ENCODE peak calls at places on chromosome 2, in eight cellular contexts. H is activated CD4-positive, alpha-beta T cell treated with anti-CD3 and anti-CD28 coated beads, Interleukin-2, amount 50 U/mL, for 1 hour; U is GM10248; M is NCI-H345; L is KBM-7; N is stimulated activated naive CD8-positive, alpha-beta T cell treated with anti-CD3 and anti-CD28 coated beads, Interleukin-15, amount 100 ng/mL, for 72 hours; P is GDM1; O is GM12865. W is an unnamed sample.
A peak's percentile ranks its signal among the peaks of the same experiment; 100 is the strongest.

GRCh38 chr2:199932312-199932855 is 21.3 kb downstream of the C2orf69 start:
- DNase-seq in O (no peak), U (no peak), N (no peak), L (no peak), M (no peak), P (no peak), H (no peak), W (peak; percentile 3)

GRCh38 chr2:15747172-15747550 is 155.5 kb downstream of the DDX1 start:
- DNase-seq in L (no peak), P (no peak), H (no peak), O (no peak), U (no peak), M (no peak), N (no peak), W (no peak)

GRCh38 chr2:174577967-174578589 is 19.5 kb downstream of the WIPF1 start:
- DNase-seq in H (peak; percentile 58), U (no peak), O (peak; percentile 72), N (peak; percentile 57), P (no peak), M (no peak), L (peak; percentile 72), W (peak; percentile 25)

GRCh38 chr2:203893386-203893785 is 25.8 kb downstream of the CTLA4 start:
- DNase-seq in O (no peak), U (no peak), P (no peak), L (no peak), N (no peak), H (no peak), M (no peak), W (no peak)

GRCh38 chr2:237474511-237474911 is 12.5 kb upstream of the MLPH start:
- DNase-seq in L (no peak), P (no peak), U (no peak), O (no peak), M (no peak), N (no peak), H (no peak), W (peak; percentile 34)

GRCh38 chr2:134917958-134918517 is 584 bp upstream of the CCNT2 start:
- DNase-seq in P (no peak), L (peak; percentile 95), H (peak; percentile 85), N (peak; percentile 95), O (peak; percentile 96), M (peak; percentile 98), U (no peak), W (no peak)

GRCh38 chr2:64950226-64951160 is 38.7 kb upstream of the SLC1A4 start:
- DNase-seq in H (no peak), L (no peak), M (no peak), P (no peak), U (no peak), N (no peak), O (peak; percentile 69), W (no peak)

GRCh38 chr2:159226608-159227007 is 59.9 kb downstream of the WDSUB1 start:
- DNase-seq in U (no peak), L (no peak), O (no peak), P (no peak), H (no peak), N (no peak), M (no peak), W (peak; percentile 16)

GRCh38 chr2:25685030-25685429 is 11.7 kb upstream of the DTNB start:
- DNase-seq in L (no peak), N (no peak), P (no peak), H (no peak), U (no peak), M (no peak), O (no peak), W (no peak)

GRCh38 chr2:157056200-157056676 is 201.3 kb upstream of the GALNT5 start:
- DNase-seq in O (no peak), H (no peak), U (no peak), P (no peak), M (no peak), N (no peak), L (no peak), W (no peak)

GRCh38 chr2:37387143-37387835 is 42.9 kb downstream of the QPCT start:
- DNase-seq in U (no peak), M (no peak), L (no peak), O (no peak), H (no peak), P (no peak), N (no peak), W (no peak)

GRCh38 chr2:240139011-240139441 is 1.4 kb downstream of the OTOS start:
- DNase-seq in P (no peak), U (no peak), H (no peak), M (no peak), L (no peak), O (no peak), N (no peak), W (no peak)

GRCh38 chr2:108937367-108938017 is 51.5 kb downstream of the EDAR start:
- DNase-seq in N (no peak), L (no peak), H (no peak), M (no peak), P (no peak), U (no peak), O (no peak), W (no peak)

GRCh38 chr2:229372207-229372606 is 101.1 kb upstream of the PID1 start:
- DNase-seq in P (no peak), N (no peak), U (no peak), H (no peak), L (no peak), O (no peak), M (no peak), W (no peak)

GRCh38 chr2:10538224-10538894 is 90.2 kb upstream of the ODC1 start:
- DNase-seq in M (no peak), O (no peak), P (no peak), N (no peak), H (no peak), L (no peak), U (no peak), W (no peak)

GRCh38 chr2:166090900-166091299 is 36.9 kb downstream of the SCN1A start:
- DNase-seq in M (no peak), N (no peak), O (no peak), U (no peak), H (no peak), P (no peak), L (no peak), W (no peak)

GRCh38 chr2:101699191-101699938 is 1.9 kb downstream of the MAP4K4 start:
- DNase-seq in U (no peak), N (peak; percentile 37), O (no peak), L (peak; percentile 53), H (no peak), M (no peak), P (no peak), W (peak; percentile 22)

GRCh38 chr2:101337877-101338276 is 29.4 kb upstream of the RNF149 start:
- DNase-seq in P (no peak), O (no peak), M (no peak), H (no peak), N (no peak), U (no peak), L (no peak), W (no peak)

GRCh38 chr2:76862901-76863300 is 659.3 kb downstream of the LRRTM4 start:
- DNase-seq in P (no peak), H (no peak), O (no peak), L (no peak), U (no peak), M (no peak), N (no peak), W (no peak)

GRCh38 chr2:212109792-212110680 is 428.6 kb downstream of the ERBB4 start:
- DNase-seq in L (no peak), H (no peak), P (no peak), N (no peak), O (no peak), U (no peak), M (no peak), W (no peak)

GRCh38 chr2:127985735-127986134 is 42.1 kb downstream of the SAP130 start:
- DNase-seq in O (no peak), P (no peak), U (no peak), N (no peak), M (no peak), H (no peak), L (no peak), W (no peak)

GRCh38 chr2:179263460-179264237 is 983 bp downstream of the SESTD1 start:
- DNase-seq in L (peak; percentile 55), O (peak; percentile 30), N (peak; percentile 16), U (peak; percentile 37), H (no peak), P (no peak), M (peak; percentile 61), W (peak; percentile 62)

GRCh38 chr2:99881901-99882591 is 260.3 kb downstream of the AFF3 start:
- DNase-seq in M (peak; percentile 49), P (no peak), O (no peak), L (no peak), U (no peak), H (no peak), N (no peak), W (no peak)

GRCh38 chr2:45205480-45205879 is 196.2 kb upstream of the SIX2 start:
- DNase-seq in U (no peak), P (no peak), L (no peak), M (no peak), O (no peak), N (no peak), H (no peak), W (no peak)

GRCh38 chr2:29011650-29012060 is 30.6 kb downstream of the TOGARAM2 start:
- DNase-seq in L (no peak), H (peak; percentile 83), U (no peak), P (no peak), M (peak; percentile 75), N (peak; percentile 73), O (peak; percentile 13), W (no peak)

GRCh38 chr2:159773876-159774275 is 24.1 kb downstream of the CD302 start:
- DNase-seq in N (no peak), M (no peak), H (no peak), P (no peak), L (no peak), U (no peak), O (no peak), W (no peak)

GRCh38 chr2:158953926-158954763 is 14.3 kb upstream of the TANC1 start:
- DNase-seq in M (peak; percentile 85), O (peak; percentile 42), N (peak; percentile 36), H (peak; percentile 9), P (peak; percentile 22), L (peak; percentile 91), U (no peak), W (peak; percentile 47)

GRCh38 chr2:177906041-177906718 is 166.4 kb downstream of the PDE11A start:
- DNase-seq in L (peak; percentile 89), O (peak; percentile 77), M (peak; percentile 78), U (peak; percentile 53), H (peak; percentile 42), P (peak; percentile 67), N (peak; percentile 75), W (peak; percentile 62)

GRCh38 chr2:235468978-235469694 is 24.7 kb upstream of the AGAP1 start:
- DNase-seq in U (no peak), H (no peak), N (no peak), L (no peak), O (no peak), P (no peak), M (peak; percentile 71), W (no peak)